ENCODE peak calls at places on chromosomes 1 and 21, in four cellular contexts. W is K562, J is HepG2, P is GM12878. Q is an unnamed sample.
A peak's percentile ranks its signal among the peaks of the same experiment; 100 is the strongest.

GRCh38 chr1:25099343-25099951 is 132.9 kb downstream of the SYF2 start:
- DNase-seq in J (peak; percentile 13), W (no peak), P (no peak), Q (no peak)

GRCh38 chr1:234763910-234764309 is 153.9 kb upstream of the IRF2BP2 start:
- DNase-seq in J (peak; percentile 79), P (no peak), W (no peak), Q (no peak)

GRCh38 chr1:201166964-201167624 is 12.8 kb upstream of the TMEM9 start:
- DNase-seq in J (no peak), W (peak; percentile 32), P (no peak), Q (no peak)

GRCh38 chr1:159838715-159839114 is 12.0 kb downstream of the SLAMF8 start:
- DNase-seq in W (no peak), P (peak; percentile 31), J (no peak), Q (no peak)

GRCh38 chr1:61093525-61094137 is 11.3 kb downstream of the NFIA start:
- DNase-seq in P (no peak), J (no peak), W (no peak), Q (no peak)

GRCh38 chr21:44875341-44875740 is 1.9 kb upstream of the PTTG1IP start:
- DNase-seq in J (no peak), P (no peak), W (no peak), Q (no peak)

GRCh38 chr1:48560114-48560513 is 88.1 kb upstream of the SPATA6 start:
- DNase-seq in W (no peak), P (no peak), J (no peak), Q (no peak)

GRCh38 chr1:110393691-110394564 is 3.1 kb upstream of the SLC16A4 start:
- DNase-seq in J (peak; percentile 47), P (no peak), W (no peak), Q (peak; percentile 85)

GRCh38 chr21:45177039-45177438 is 102.7 kb downstream of the ADARB1 start:
- DNase-seq in W (no peak), J (no peak), P (no peak), Q (no peak)

GRCh38 chr1:228263636-228264035 is 55.8 kb downstream of the OBSCN start:
- DNase-seq in W (no peak), P (no peak), J (no peak), Q (no peak)

GRCh38 chr1:67158401-67158800 is 7.9 kb upstream of the IL23R start:
- DNase-seq in W (no peak), J (no peak), P (no peak), Q (no peak)

GRCh38 chr1:67162954-67163353 is 3.3 kb upstream of the IL23R start:
- DNase-seq in W (no peak), P (no peak), J (peak; percentile 6), Q (peak; percentile 37)

GRCh38 chr1:67159233-67159632 is 7.0 kb upstream of the IL23R start:
- DNase-seq in J (no peak), W (no peak), P (no peak), Q (no peak)
- TF ChIP-seq ESRRA in J (no peak), W (no peak), P (no peak), Q (no peak)

GRCh38 chr1:209689484-209689883 is 14.3 kb downstream of the G0S2 start:
- DNase-seq in W (no peak), P (no peak), J (no peak), Q (peak; percentile 63)

GRCh38 chr1:209692296-209692695 is 12.3 kb upstream of the HSD11B1 start:
- DNase-seq in J (no peak), W (no peak), P (no peak), Q (no peak)

GRCh38 chr1:209696673-209697072 is 8.0 kb upstream of the HSD11B1 start:
- DNase-seq in W (no peak), J (no peak), P (no peak), Q (no peak)

GRCh38 chr1:209688746-209689234 is 13.6 kb downstream of the G0S2 start:
- DNase-seq in J (no peak), W (no peak), P (no peak), Q (peak; percentile 78)

GRCh38 chr1:209692745-209693504 is 11.7 kb upstream of the HSD11B1 start:
- DNase-seq in W (peak; percentile 75), J (peak; percentile 54), P (peak; percentile 34), Q (peak; percentile 79)
- H3K4me3 ChIP-seq in W (no peak overlapping the region), J (no peak overlapping the region), P (no peak overlapping the region), Q (no peak overlapping the region)

DNA sequence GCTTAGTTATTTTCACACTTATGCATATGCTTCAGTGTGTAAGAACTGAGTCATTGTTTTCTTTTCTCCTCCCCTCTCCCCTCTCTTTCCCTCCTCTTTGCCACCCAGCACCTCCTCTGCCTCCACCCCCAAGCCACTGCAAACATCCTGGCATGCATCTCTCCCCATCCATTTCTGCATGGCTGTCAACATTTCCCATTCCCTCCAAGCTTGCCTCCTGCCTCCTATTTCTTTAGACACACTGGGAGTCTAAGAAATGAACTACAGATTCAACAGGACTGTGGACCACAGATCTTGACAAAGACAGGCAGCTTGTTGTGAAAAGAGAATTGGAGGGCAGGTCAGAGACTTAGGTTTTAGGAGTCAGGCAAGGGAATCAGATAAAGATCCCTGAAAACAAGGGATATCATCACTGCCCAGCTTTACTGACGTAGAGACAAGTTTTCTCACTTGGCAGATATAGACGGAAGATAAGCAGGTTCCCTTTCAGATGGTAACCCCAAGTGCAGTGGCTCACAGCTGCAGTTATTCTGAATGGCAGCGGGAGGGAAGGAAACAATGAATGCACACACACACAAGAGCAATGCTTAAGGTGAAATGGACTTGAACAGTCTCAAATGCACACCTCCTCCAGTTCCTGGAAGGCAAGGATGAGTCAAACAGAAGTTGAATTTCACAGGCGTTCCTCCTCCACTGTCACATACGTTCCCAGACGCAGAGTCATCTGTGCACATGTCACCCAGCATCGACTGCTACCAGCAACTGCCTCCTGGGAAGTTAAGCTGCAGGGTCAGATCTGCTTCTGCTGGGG is 56.1 kb downstream of the HIVEP3 start:
- DNase-seq in W (no peak), J (no peak), P (no peak), Q (peak; percentile 86)
- TF ChIP-seq ESRRA in W (no peak), J (no peak), P (no peak), Q (no peak)

GRCh38 chr1:7954683-7955082 is 6.8 kb upstream of the PARK7 start:
- DNase-seq in P (no peak), W (no peak), J (no peak), Q (no peak)
- H3K4me3 ChIP-seq in P (peak overlapping the region; percentile 71), W (peak overlapping the region; percentile 53), J (peak overlapping the region; percentile 75), Q (peak overlapping the region; percentile 73)

DNA sequence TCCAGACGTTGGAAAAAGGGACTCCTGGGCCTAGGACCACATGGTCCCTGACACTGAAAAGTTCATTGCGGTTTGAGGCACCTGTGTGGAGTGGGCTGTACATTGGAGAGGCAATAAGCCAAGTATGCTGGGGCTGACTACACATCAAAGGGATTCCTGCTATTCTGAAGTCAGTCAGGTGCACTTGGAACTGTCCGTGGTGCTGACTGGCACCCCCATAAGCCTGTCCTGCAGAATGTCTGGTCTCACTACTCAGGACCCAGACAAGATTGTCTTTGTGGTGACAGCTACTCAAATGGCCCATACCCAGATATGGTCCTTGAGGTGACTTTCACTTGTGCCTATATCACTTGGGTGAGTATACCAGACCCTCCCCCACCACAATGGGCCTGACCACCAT is 150.6 kb downstream of the RWDD3 start:
- DNase-seq in P (no peak), J (peak; percentile 24), W (peak; percentile 28), Q (no peak)
- TF ChIP-seq ESRRA in P (no peak), J (no peak), W (no peak), Q (no peak)

GRCh38 chr1:184745110-184745509 is 9.5 kb downstream of the EDEM3 start:
- DNase-seq in P (no peak), J (no peak), W (no peak), Q (no peak)
- H3K4me3 ChIP-seq in P (no peak overlapping the region), J (no peak overlapping the region), W (no peak overlapping the region), Q (no peak overlapping the region)

GRCh38 chr1:35850716-35851115 is 32.3 kb upstream of the AGO1 start:
- DNase-seq in J (no peak), P (no peak), W (no peak), Q (no peak)
- TF ChIP-seq ESRRA in J (no peak), P (no peak), W (no peak), Q (no peak)

DNA sequence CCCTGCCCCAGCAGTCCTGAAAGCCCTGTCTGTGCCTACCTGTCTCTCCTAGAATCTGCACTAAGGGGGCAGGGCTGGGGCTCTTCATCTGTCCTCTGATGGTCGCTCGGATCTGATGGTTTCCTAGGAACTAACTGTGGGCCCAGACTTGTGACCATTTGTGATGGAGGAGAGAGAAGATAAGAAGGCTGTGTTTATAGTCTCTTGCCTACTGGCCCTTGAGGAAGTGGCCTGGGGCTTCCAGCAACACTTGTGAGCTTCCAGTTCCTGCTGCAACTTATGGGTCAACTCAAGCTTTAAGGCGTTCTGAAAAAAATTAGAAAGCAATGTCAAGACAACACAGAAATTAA is 53.2 kb upstream of the SYNC start:
- DNase-seq in W (no peak), J (no peak), P (no peak), Q (no peak)
- H3K4me3 ChIP-seq in W (no peak overlapping the region), J (no peak overlapping the region), P (no peak overlapping the region), Q (no peak overlapping the region)

Q was measured in A549.